ENCODE peak calls at places on chromosome X, in ten cellular contexts. M is stimulated activated CD4-positive, alpha-beta T cell treated with anti-CD3 and anti-CD28 coated beads, Interleukin-15, amount 100 ng/mL, for 24 hours; Q is NCI-H1417; A is NCI-H1092; L is CD4-positive, alpha-beta memory T cell; K is activated CD4-positive, alpha-beta T cell treated with anti-CD3 and anti-CD28 coated beads, Interleukin-2, amount 50 U/mL, for 24 hours; N is cortex of kidney; G is Panc1; T is fibroblast of lung; R is RWPE1. E is an unnamed sample.

GRCh38 chrX:136468391-136469103 is 19.2 kb upstream of the BRS3 start:
- DNase-seq in M (no peak), G (no peak), Q (no peak), A (no peak), N (no peak), R (no peak), K (no peak), T (no peak), L (no peak), E (no peak)

GRCh38 chrX:43836435-43837184 is 45.6 kb downstream of the MAOB start:
- DNase-seq in A (peak; percentile 6), R (peak; percentile 2), N (no peak), L (no peak), K (no peak), Q (no peak), T (peak; percentile 13), M (no peak), G (peak; percentile 5), E (no peak)

GRCh38 chrX:10163031-10163430 is 6.3 kb downstream of the CLCN4 start:
- DNase-seq in A (no peak), L (no peak), R (no peak), T (no peak), Q (no peak), N (no peak), K (no peak), M (no peak), G (no peak), E (no peak)

GRCh38 chrX:106178826-106179225 is 10.7 kb downstream of the PWWP3B start:
- DNase-seq in K (no peak), N (no peak), M (no peak), Q (no peak), T (no peak), G (no peak), L (no peak), R (no peak), A (no peak), E (no peak)

GRCh38 chrX:28876415-28876814 is 289.2 kb downstream of the IL1RAPL1 start:
- DNase-seq in M (no peak), G (no peak), A (no peak), T (no peak), R (no peak), L (no peak), K (no peak), Q (no peak), N (no peak), E (no peak)

GRCh38 chrX:24357101-24357500 is 3.3 kb upstream of the SUPT20HL1 start:
- DNase-seq in G (no peak), R (no peak), Q (no peak), T (peak; percentile 10), K (no peak), N (no peak), M (no peak), L (no peak), A (no peak), E (no peak)

GRCh38 chrX:115232933-115233496 is 881 bp downstream of the LRCH2 start:
- DNase-seq in L (no peak), T (no peak), M (no peak), G (no peak), Q (no peak), N (no peak), R (no peak), K (no peak), A (no peak), E (no peak)

GRCh38 chrX:826026-826425 is 195.4 kb downstream of the SHOX start:
- DNase-seq in T (peak; percentile 1), K (no peak), N (no peak), M (no peak), G (no peak), L (no peak), R (no peak), A (no peak), Q (no peak), E (no peak)

GRCh38 chrX:65513610-65514009 is 21.0 kb downstream of the LAS1L start:
- DNase-seq in T (no peak), G (no peak), K (no peak), Q (no peak), N (no peak), R (no peak), A (no peak), L (no peak), M (no peak), E (no peak)

GRCh38 chrX:53128097-53128749 is 34.3 kb downstream of the KANTR start:
- DNase-seq in T (peak; percentile 14), A (no peak), N (no peak), M (no peak), G (no peak), R (no peak), Q (no peak), K (no peak), L (no peak), E (no peak)

GRCh38 chrX:66489339-66489738 is 149.5 kb downstream of the EDA2R start:
- DNase-seq in L (no peak), M (no peak), T (no peak), Q (no peak), N (no peak), G (no peak), R (no peak), K (no peak), A (no peak), E (no peak)

GRCh38 chrX:39972340-39972739 is 125.4 kb downstream of the BCOR start:
- DNase-seq in Q (no peak), A (no peak), T (peak; percentile 80), N (no peak), K (no peak), R (no peak), G (no peak), M (no peak), L (no peak), E (no peak)

GRCh38 chrX:120647127-120647526 is 17.3 kb upstream of the C1GALT1C1 start:
- DNase-seq in A (no peak), L (no peak), T (peak; percentile 9), R (no peak), Q (no peak), K (no peak), M (no peak), G (no peak), N (no peak), E (no peak)

GRCh38 chrX:11105080-11105479 is 6.1 kb upstream of the HCCS start:
- DNase-seq in G (no peak), N (no peak), L (no peak), K (no peak), A (no peak), Q (no peak), M (no peak), T (peak; percentile 69), R (peak; percentile 56), E (no peak)

GRCh38 chrX:34875204-34875603 is 67.4 kb upstream of the FAM47B start:
- DNase-seq in Q (no peak), G (peak; percentile 12), N (no peak), A (peak; percentile 3), M (no peak), T (peak; percentile 78), K (no peak), R (no peak), L (no peak), E (no peak)

GRCh38 chrX:135178636-135179035 is 7.4 kb upstream of the CT55 start:
- DNase-seq in L (no peak), Q (no peak), K (no peak), M (no peak), G (no peak), R (no peak), T (no peak), N (no peak), A (no peak), E (no peak)

GRCh38 chrX:50903387-50904027 is 7.0 kb upstream of the BMP15 start:
- DNase-seq in M (peak; percentile 12), T (peak; percentile 30), K (no peak), L (no peak), Q (no peak), N (no peak), R (peak; percentile 51), A (peak; percentile 1), G (no peak), E (peak; percentile 1)

GRCh38 chrX:87517571-87518141 is at the start of gene KLHL4:
- DNase-seq in A (no peak), L (no peak), M (no peak), R (peak; percentile 38), K (no peak), N (no peak), G (no peak), T (peak; percentile 97), Q (no peak), E (no peak)